ENCODE peak calls at places on chromosomes 12 and 14, in nine cellular contexts. H, I, A, O, G, Y, N, X and C are unnamed samples.

GRCh38 chr12:54024127-54024526 is 4.1 kb upstream of the HOXC6 start:
- DNase-seq in N (peak; percentile 59), O (no peak), G (no peak), X (no peak), Y (no peak), H (no peak), A (no peak), I (no peak), C (no peak)

GRCh38 chr14:68295316-68295816 is 475.8 kb downstream of the RAD51B start:
- DNase-seq in O (no peak), H (no peak), Y (no peak), A (peak; percentile 65), I (no peak), X (no peak), G (no peak), N (peak; percentile 39), C (no peak)

GRCh38 chr12:33892425-33892824 is 129.9 kb upstream of the ALG10 start:
- DNase-seq in I (no peak), G (no peak), N (no peak), O (no peak), A (no peak), Y (no peak), X (no peak), H (no peak), C (no peak)

GRCh38 chr14:88628452-88628851 is 65.6 kb downstream of the ZC3H14 start:
- DNase-seq in A (no peak), I (no peak), X (no peak), H (no peak), G (no peak), N (no peak), Y (no peak), O (no peak), C (no peak)

GRCh38 chr12:63915105-63915830 is 70.8 kb downstream of the SRGAP1 start:
- DNase-seq in X (no peak), H (peak; percentile 59), A (no peak), N (no peak), Y (no peak), O (no peak), I (no peak), G (peak; percentile 87), C (no peak)

GRCh38 chr12:42824327-42824726 is 234.8 kb upstream of the PRICKLE1 start:
- DNase-seq in Y (no peak), G (no peak), A (no peak), X (no peak), I (no peak), H (no peak), O (no peak), N (no peak), C (no peak)

GRCh38 chr12:12079291-12079690 is 8.6 kb downstream of the BCL2L14 start:
- DNase-seq in X (no peak), N (no peak), G (peak; percentile 36), I (no peak), Y (no peak), A (no peak), O (no peak), H (peak; percentile 21), C (peak; percentile 21)

GRCh38 chr14:102901633-102902032 is 20.8 kb upstream of the AMN start:
- DNase-seq in A (no peak), O (no peak), N (no peak), X (no peak), Y (no peak), G (no peak), I (no peak), H (no peak), C (no peak)

GRCh38 chr14:22433059-22433458 is 156.0 kb downstream of the DAD1 start:
- DNase-seq in Y (no peak), I (no peak), G (no peak), X (no peak), N (no peak), O (no peak), H (no peak), A (no peak), C (no peak)

GRCh38 chr14:27623782-27624181 is 1025.9 kb upstream of the NOVA1 start:
- DNase-seq in I (no peak), N (no peak), A (no peak), Y (no peak), X (no peak), G (no peak), H (no peak), O (no peak), C (no peak)

GRCh38 chr14:23299558-23299957 is 3.1 kb downstream of the PPP1R3E start:
- DNase-seq in N (no peak), H (peak; percentile 76), G (peak; percentile 75), A (no peak), I (no peak), Y (peak; percentile 57), X (no peak), O (no peak), C (no peak)

GRCh38 chr12:32864731-32865130 is 31.8 kb downstream of the PKP2 start:
- DNase-seq in I (no peak), Y (no peak), X (no peak), A (no peak), H (peak; percentile 64), G (no peak), N (no peak), O (no peak), C (no peak)

GRCh38 chr14:71322660-71323250 is 415.5 kb downstream of the PCNX1 start:
- DNase-seq in O (peak; percentile 24), X (no peak), Y (no peak), N (peak; percentile 15), H (peak; percentile 63), G (peak; percentile 70), I (no peak), A (peak; percentile 24), C (no peak)

GRCh38 chr12:93415723-93416464 is 25.9 kb downstream of the UBE2N start:
- DNase-seq in H (no peak), O (no peak), I (no peak), N (no peak), A (no peak), G (peak; percentile 71), X (no peak), Y (no peak), C (no peak)

GRCh38 chr12:67155863-67156262 is 113.3 kb upstream of the CAND1 start:
- DNase-seq in H (peak; percentile 92), Y (no peak), G (peak; percentile 8), O (no peak), X (no peak), I (no peak), N (no peak), A (no peak), C (peak; percentile 12)

GRCh38 chr14:26761532-26761931 is 163.7 kb upstream of the NOVA1 start:
- DNase-seq in O (no peak), H (no peak), G (no peak), I (no peak), N (peak; percentile 4), Y (no peak), A (peak; percentile 42), X (no peak), C (no peak)

DNA sequence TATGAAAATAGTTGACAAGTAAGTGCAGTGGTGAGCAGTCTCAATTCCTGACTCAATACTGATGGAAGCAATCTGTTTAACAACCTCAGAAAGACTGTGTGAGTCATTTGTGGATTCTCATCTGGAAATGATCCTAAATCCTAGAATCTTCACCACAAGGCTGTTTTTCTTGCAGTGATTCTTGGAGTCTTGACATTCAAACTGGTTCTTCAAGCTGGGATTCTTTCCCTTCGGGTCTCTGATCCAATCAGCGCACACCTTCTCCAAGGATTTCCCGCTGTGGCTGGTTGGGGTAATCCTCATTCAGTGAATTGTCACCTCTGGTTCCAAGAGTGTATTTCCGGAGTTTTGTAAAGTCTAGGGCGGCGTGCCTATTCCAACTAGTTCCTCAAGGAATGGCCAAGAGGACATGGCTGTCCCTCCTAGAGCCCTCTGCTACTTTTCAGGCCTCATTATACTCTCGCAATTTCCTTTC is 37.7 kb upstream of the FOXJ2 start:
- DNase-seq in Y (no peak), G (peak; percentile 95), O (no peak), I (no peak), H (peak; percentile 78), N (peak; percentile 15), A (no peak), X (no peak), C (peak; percentile 85)
- H3K4me3 ChIP-seq in Y (no peak overlapping the region), G (peak overlapping the region; percentile 32), O (peak overlapping the region; percentile 14), I (no peak overlapping the region), H (no peak overlapping the region), N (no peak overlapping the region), A (no peak overlapping the region), X (no peak overlapping the region), C (no peak overlapping the region)

DNA sequence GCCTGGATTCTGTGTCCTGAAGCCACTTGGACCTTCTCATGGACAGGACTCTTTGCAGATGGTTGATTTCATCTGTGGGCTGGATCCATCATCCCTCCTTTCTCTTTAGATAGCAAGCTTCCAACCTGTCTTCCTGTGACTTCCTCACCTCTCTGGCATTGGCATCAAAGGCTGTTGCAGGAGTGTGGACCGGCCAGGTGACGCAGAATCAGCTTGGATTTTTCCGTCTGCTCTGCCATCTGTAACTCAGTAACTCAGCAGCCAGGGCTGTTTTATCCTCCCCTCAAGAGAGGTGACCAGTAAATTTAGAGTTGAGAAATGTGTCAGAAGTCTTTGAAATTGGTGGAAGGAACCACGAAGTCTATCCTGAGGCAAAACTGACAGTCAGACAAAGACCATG is 701.7 kb upstream of the TMEM132C start:
- DNase-seq in H (no peak), X (no peak), G (no peak), O (no peak), Y (no peak), N (no peak), I (no peak), A (no peak), C (no peak)
- H3K4me3 ChIP-seq in H (no peak overlapping the region), X (no peak overlapping the region), G (no peak overlapping the region), O (no peak overlapping the region), Y (no peak overlapping the region), N (no peak overlapping the region), I (no peak overlapping the region), A (no peak overlapping the region), C (no peak overlapping the region)

GRCh38 chr12:130281157-130281799 is 56.4 kb upstream of the PIWIL1 start:
- DNase-seq in H (no peak), N (peak; percentile 74), X (peak; percentile 23), Y (no peak), G (peak; percentile 11), A (no peak), I (no peak), O (peak; percentile 42), C (no peak)
- H3K4me3 ChIP-seq in H (no peak overlapping the region), N (no peak overlapping the region), X (no peak overlapping the region), Y (no peak overlapping the region), G (peak overlapping the region; percentile 52), A (no peak overlapping the region), I (peak overlapping the region; percentile 20), O (peak overlapping the region; percentile 26), C (no peak overlapping the region)

GRCh38 chr14:24337144-24337823 is 2.4 kb upstream of the ADCY4 start:
- DNase-seq in N (no peak), I (no peak), O (no peak), H (no peak), A (no peak), Y (no peak), G (no peak), X (no peak), C (no peak)

GRCh38 chr14:24332094-24332983 is 2.5 kb downstream of the ADCY4 start:
- DNase-seq in A (peak; percentile 81), O (peak; percentile 94), H (peak; percentile 65), I (peak; percentile 79), X (no peak), Y (peak; percentile 79), G (peak; percentile 64), N (peak; percentile 81), C (no peak)

GRCh38 chr14:24335461-24336146 is 733 bp upstream of the ADCY4 start:
- DNase-seq in Y (no peak), H (no peak), G (no peak), O (peak; percentile 32), I (no peak), A (no peak), N (no peak), X (no peak), C (no peak)

GRCh38 chr14:24331731-24332093 is 3.2 kb downstream of the ADCY4 start:
- DNase-seq in O (no peak), I (no peak), Y (no peak), G (no peak), H (no peak), N (no peak), A (no peak), X (no peak), C (no peak)

GRCh38 chr14:24334431-24335271 is at the start of gene ADCY4:
- DNase-seq in H (no peak), N (peak; percentile 51), I (peak; percentile 66), O (peak; percentile 60), X (no peak), Y (no peak), G (no peak), A (no peak), C (no peak)
- H3K4me3 ChIP-seq in H (peak within 1 kb of the TSS; percentile 37), N (peak within 1 kb of the TSS; percentile 49), I (peak within 1 kb of the TSS; percentile 58), O (peak within 1 kb of the TSS; percentile 46), X (no peak within 1 kb of the TSS), Y (peak within 1 kb of the TSS; percentile 58), G (peak within 1 kb of the TSS; percentile 52), A (no peak within 1 kb of the TSS), C (peak within 1 kb of the TSS; percentile 33)